ENCODE peak calls at places on chromosome 21, in seven cellular contexts. One of them, this sample, is unnamed.

GRCh38 chr21:31180256-31181088 is 142.2 kb upstream of the KRTAP19-8 start:
- DNase-seq in left ventricle myocardium inferior: no peak
- DNase-seq in uterus: no peak
- DNase-seq in neural progenitor cell: peak; percentile 30
- DNase-seq in upper lobe of right lung: no peak
- DNase-seq in right atrium auricular region: no peak
- DNase-seq in BJ: no peak
- DNase-seq in this sample: no peak

GRCh38 chr21:45841033-45841432 is 140.5 kb upstream of the COL6A1 start:
- DNase-seq in right atrium auricular region: no peak
- DNase-seq in BJ: no peak
- DNase-seq in neural progenitor cell: no peak
- DNase-seq in left ventricle myocardium inferior: no peak
- DNase-seq in upper lobe of right lung: no peak
- DNase-seq in uterus: no peak
- DNase-seq in this sample: no peak

GRCh38 chr21:28521932-28522826 is 470.5 kb downstream of the LTN1 start:
- DNase-seq in neural progenitor cell: peak; percentile 33
- DNase-seq in BJ: no peak
- DNase-seq in left ventricle myocardium inferior: no peak
- DNase-seq in uterus: peak; percentile 30
- DNase-seq in upper lobe of right lung: no peak
- DNase-seq in right atrium auricular region: no peak
- DNase-seq in this sample: no peak

GRCh38 chr21:46183910-46184624 is at the start of gene SPATC1L:
- DNase-seq in right atrium auricular region: peak; percentile 68
- DNase-seq in left ventricle myocardium inferior: peak; percentile 71
- DNase-seq in BJ: no peak
- DNase-seq in neural progenitor cell: peak; percentile 86
- DNase-seq in uterus: peak; percentile 69
- DNase-seq in upper lobe of right lung: peak; percentile 84
- DNase-seq in this sample: peak; percentile 83

GRCh38 chr21:45248893-45249381 is 38.8 kb downstream of the POFUT2 start:
- DNase-seq in neural progenitor cell: peak; percentile 31
- DNase-seq in uterus: no peak
- DNase-seq in left ventricle myocardium inferior: no peak
- DNase-seq in BJ: no peak
- DNase-seq in right atrium auricular region: peak; percentile 59
- DNase-seq in upper lobe of right lung: no peak
- DNase-seq in this sample: no peak

GRCh38 chr21:44927587-44928461 is 7.1 kb upstream of the ITGB2 start:
- DNase-seq in neural progenitor cell: no peak
- DNase-seq in right atrium auricular region: no peak
- DNase-seq in BJ: no peak
- DNase-seq in left ventricle myocardium inferior: peak; percentile 46
- DNase-seq in uterus: no peak
- DNase-seq in upper lobe of right lung: peak; percentile 81
- DNase-seq in this sample: no peak

GRCh38 chr21:8991088-8991907 is 1530.1 kb upstream of the TPTE start:
- DNase-seq in neural progenitor cell: no peak
- DNase-seq in left ventricle myocardium inferior: no peak
- DNase-seq in uterus: no peak
- DNase-seq in BJ: no peak
- DNase-seq in upper lobe of right lung: no peak
- DNase-seq in right atrium auricular region: peak; percentile 56
- DNase-seq in this sample: no peak

GRCh38 chr21:46161800-46162592 is 6.6 kb upstream of the FTCD start:
- DNase-seq in upper lobe of right lung: peak; percentile 58
- DNase-seq in neural progenitor cell: peak; percentile 1
- DNase-seq in left ventricle myocardium inferior: no peak
- DNase-seq in uterus: peak; percentile 8
- DNase-seq in right atrium auricular region: no peak
- DNase-seq in BJ: no peak
- DNase-seq in this sample: no peak

GRCh38 chr21:33334824-33335223 is 10.1 kb downstream of the IFNAR1 start:
- DNase-seq in left ventricle myocardium inferior: no peak
- DNase-seq in uterus: no peak
- DNase-seq in neural progenitor cell: no peak
- DNase-seq in right atrium auricular region: no peak
- DNase-seq in upper lobe of right lung: no peak
- DNase-seq in BJ: no peak
- DNase-seq in this sample: no peak

GRCh38 chr21:29860346-29860745 is 79.5 kb downstream of the GRIK1 start:
- DNase-seq in right atrium auricular region: no peak
- DNase-seq in uterus: no peak
- DNase-seq in BJ: no peak
- DNase-seq in neural progenitor cell: no peak
- DNase-seq in left ventricle myocardium inferior: no peak
- DNase-seq in upper lobe of right lung: no peak
- DNase-seq in this sample: no peak

GRCh38 chr21:33229776-33230517 is at the start of gene IFNAR2:
- DNase-seq in right atrium auricular region: no peak
- DNase-seq in neural progenitor cell: peak; percentile 91
- DNase-seq in upper lobe of right lung: peak; percentile 90
- DNase-seq in left ventricle myocardium inferior: peak; percentile 84
- DNase-seq in BJ: no peak
- DNase-seq in uterus: peak; percentile 57
- DNase-seq in this sample: peak; percentile 81

GRCh38 chr21:33384851-33385331 is 18.3 kb upstream of the IFNGR2 start:
- DNase-seq in right atrium auricular region: no peak
- DNase-seq in left ventricle myocardium inferior: no peak
- DNase-seq in neural progenitor cell: no peak
- DNase-seq in upper lobe of right lung: no peak
- DNase-seq in uterus: no peak
- DNase-seq in BJ: no peak
- DNase-seq in this sample: no peak

GRCh38 chr21:39849014-39849655 is 18.1 kb upstream of the PCP4 start:
- DNase-seq in uterus: no peak
- DNase-seq in neural progenitor cell: no peak
- DNase-seq in upper lobe of right lung: no peak
- DNase-seq in BJ: peak; percentile 34
- DNase-seq in left ventricle myocardium inferior: no peak
- DNase-seq in right atrium auricular region: no peak
- DNase-seq in this sample: no peak

GRCh38 chr21:43794311-43794710 is 4.9 kb downstream of the RRP1 start:
- DNase-seq in left ventricle myocardium inferior: no peak
- DNase-seq in BJ: no peak
- DNase-seq in neural progenitor cell: no peak
- DNase-seq in right atrium auricular region: no peak
- DNase-seq in upper lobe of right lung: no peak
- DNase-seq in uterus: no peak
- DNase-seq in this sample: no peak

GRCh38 chr21:20570824-20571232 is 427.4 kb upstream of the NCAM2 start:
- DNase-seq in neural progenitor cell: peak; percentile 78
- DNase-seq in upper lobe of right lung: no peak
- DNase-seq in BJ: no peak
- DNase-seq in uterus: no peak
- DNase-seq in right atrium auricular region: no peak
- DNase-seq in left ventricle myocardium inferior: no peak
- DNase-seq in this sample: no peak

GRCh38 chr21:32826317-32827167 is 55.0 kb upstream of the PAXBP1 start:
- DNase-seq in right atrium auricular region: no peak
- DNase-seq in left ventricle myocardium inferior: no peak
- DNase-seq in BJ: no peak
- DNase-seq in upper lobe of right lung: no peak
- DNase-seq in uterus: peak; percentile 31
- DNase-seq in neural progenitor cell: peak; percentile 62
- DNase-seq in this sample: no peak

GRCh38 chr21:14880922-14881321 is 183.9 kb downstream of the NRIP1 start:
- DNase-seq in uterus: no peak
- DNase-seq in neural progenitor cell: no peak
- DNase-seq in upper lobe of right lung: no peak
- DNase-seq in BJ: no peak
- DNase-seq in left ventricle myocardium inferior: no peak
- DNase-seq in right atrium auricular region: no peak
- DNase-seq in this sample: no peak

GRCh38 chr21:14530574-14530973 is 15.5 kb downstream of the SAMSN1 start:
- DNase-seq in right atrium auricular region: no peak
- DNase-seq in BJ: no peak
- DNase-seq in left ventricle myocardium inferior: no peak
- DNase-seq in uterus: no peak
- DNase-seq in neural progenitor cell: no peak
- DNase-seq in upper lobe of right lung: no peak
- DNase-seq in this sample: no peak

DNA sequence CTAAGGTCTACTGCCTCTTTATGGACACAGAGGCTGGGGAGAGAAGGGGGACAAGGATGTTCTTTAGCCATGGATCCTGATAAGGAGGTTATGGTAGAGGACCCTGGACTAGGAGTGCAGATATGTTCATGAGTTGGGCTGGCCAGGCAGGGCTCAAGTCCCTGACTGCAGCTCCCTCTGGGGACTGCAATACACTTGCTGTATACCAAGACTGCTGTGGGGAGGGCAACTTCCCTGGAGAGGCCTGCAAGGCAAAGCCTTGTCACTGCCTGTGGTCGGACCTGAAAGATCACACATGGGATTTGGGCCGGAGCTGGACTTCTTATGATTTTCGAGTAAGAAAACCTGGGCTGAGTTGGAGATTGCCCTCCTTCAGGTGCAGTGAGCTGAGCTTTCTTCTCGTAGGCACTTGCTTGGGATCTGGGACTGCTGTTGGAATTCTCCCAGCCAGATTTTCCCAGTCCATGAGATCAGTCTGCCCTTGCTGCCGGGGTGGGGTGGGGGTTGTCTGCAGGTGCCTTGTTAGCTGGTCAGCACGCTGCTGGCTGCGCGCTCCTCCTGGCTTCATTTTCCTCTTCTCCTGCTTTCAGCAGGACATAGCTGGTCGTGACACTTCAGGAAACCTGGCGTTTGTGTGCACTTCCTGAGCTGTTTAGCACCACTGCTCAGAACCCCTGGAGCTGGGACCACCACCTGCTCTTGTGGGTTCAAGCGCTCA is 49.0 kb upstream of the KCNJ6 start:
- DNase-seq in left ventricle myocardium inferior: no peak
- DNase-seq in upper lobe of right lung: no peak
- DNase-seq in neural progenitor cell: peak; percentile 3
- DNase-seq in right atrium auricular region: no peak
- DNase-seq in BJ: no peak
- DNase-seq in uterus: no peak
- DNase-seq in this sample: no peak
- H3K4me3 ChIP-seq in left ventricle myocardium inferior: no peak overlapping the region
- H3K4me3 ChIP-seq in upper lobe of right lung: no peak overlapping the region
- H3K4me3 ChIP-seq in neural progenitor cell: no peak overlapping the region
- H3K4me3 ChIP-seq in right atrium auricular region: no peak overlapping the region
- H3K4me3 ChIP-seq in BJ: no peak overlapping the region
- H3K4me3 ChIP-seq in uterus: no peak overlapping the region
- H3K4me3 ChIP-seq in this sample: no peak overlapping the region

GRCh38 chr21:26843912-26844257 is 1.3 kb downstream of the ADAMTS1 start:
- DNase-seq in right atrium auricular region: no peak
- DNase-seq in left ventricle myocardium inferior: no peak
- DNase-seq in BJ: no peak
- DNase-seq in uterus: no peak
- DNase-seq in neural progenitor cell: peak; percentile 42
- DNase-seq in upper lobe of right lung: no peak
- DNase-seq in this sample: no peak
- TF ChIP-seq CTCF in right atrium auricular region: no peak
- TF ChIP-seq CTCF in left ventricle myocardium inferior: no peak
- TF ChIP-seq CTCF in BJ: peak; percentile 6
- TF ChIP-seq CTCF in uterus: no peak
- TF ChIP-seq CTCF in neural progenitor cell: no peak
- TF ChIP-seq CTCF in upper lobe of right lung: no peak
- TF ChIP-seq CTCF in this sample: no peak

DNA sequence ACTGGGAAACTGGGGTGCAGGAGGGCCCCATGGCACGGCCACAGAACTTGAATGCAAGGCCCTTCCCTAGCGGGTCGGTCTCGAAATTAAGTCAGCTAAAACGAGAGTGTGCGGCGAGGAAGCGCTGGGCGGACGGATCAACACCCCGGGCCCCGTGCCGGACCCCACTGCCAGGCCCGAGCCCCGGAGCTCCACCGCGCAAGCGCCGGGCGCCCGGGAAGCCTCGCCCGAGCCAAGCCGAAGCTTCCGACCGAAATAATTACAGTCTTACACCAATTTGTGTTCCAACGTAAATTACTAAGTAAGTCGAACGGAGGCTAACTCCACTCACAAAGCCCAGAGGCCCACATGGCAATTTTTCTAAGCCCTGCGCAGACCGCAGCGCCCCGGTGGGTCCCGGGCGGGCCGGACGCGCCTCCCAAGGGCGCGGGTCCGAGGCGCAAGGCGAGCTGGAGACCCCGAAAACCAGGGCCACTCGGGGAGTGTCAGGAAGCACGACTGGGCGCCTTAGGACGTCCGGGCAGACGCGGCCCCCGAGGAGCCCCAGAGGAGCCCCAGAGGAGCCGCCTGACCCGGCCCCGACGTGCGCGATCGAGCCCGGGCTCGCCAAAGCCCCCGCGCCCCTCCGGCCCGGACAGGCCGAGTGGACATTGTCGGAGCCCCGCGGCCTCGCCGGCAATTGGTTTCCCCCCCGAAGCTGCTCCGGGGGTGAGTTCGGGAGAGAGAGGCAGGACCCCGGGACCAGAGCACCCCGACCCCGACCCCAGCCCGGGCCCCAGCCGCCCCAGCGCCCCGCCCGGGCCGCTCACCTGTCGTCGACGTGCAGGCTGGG is 585 bp downstream of the RIPK4 start:
- DNase-seq in right atrium auricular region: no peak
- DNase-seq in upper lobe of right lung: no peak
- DNase-seq in BJ: no peak
- DNase-seq in left ventricle myocardium inferior: no peak
- DNase-seq in neural progenitor cell: peak; percentile 70
- DNase-seq in uterus: no peak
- DNase-seq in this sample: no peak
- H3K27me3 ChIP-seq in right atrium auricular region: peaks cover 5% of the 10 kb centered on the region
- H3K27me3 ChIP-seq in upper lobe of right lung: peaks cover 75% of the 10 kb centered on the region
- H3K27me3 ChIP-seq in BJ: peaks cover 11% of the 10 kb centered on the region
- H3K27me3 ChIP-seq in left ventricle myocardium inferior: peaks cover 100% of the 10 kb centered on the region
- H3K27me3 ChIP-seq in neural progenitor cell: peaks cover 100% of the 10 kb centered on the region
- H3K27me3 ChIP-seq in uterus: peaks cover 54% of the 10 kb centered on the region
- H3K27me3 ChIP-seq in this sample: peaks cover 98% of the 10 kb centered on the region

DNA sequence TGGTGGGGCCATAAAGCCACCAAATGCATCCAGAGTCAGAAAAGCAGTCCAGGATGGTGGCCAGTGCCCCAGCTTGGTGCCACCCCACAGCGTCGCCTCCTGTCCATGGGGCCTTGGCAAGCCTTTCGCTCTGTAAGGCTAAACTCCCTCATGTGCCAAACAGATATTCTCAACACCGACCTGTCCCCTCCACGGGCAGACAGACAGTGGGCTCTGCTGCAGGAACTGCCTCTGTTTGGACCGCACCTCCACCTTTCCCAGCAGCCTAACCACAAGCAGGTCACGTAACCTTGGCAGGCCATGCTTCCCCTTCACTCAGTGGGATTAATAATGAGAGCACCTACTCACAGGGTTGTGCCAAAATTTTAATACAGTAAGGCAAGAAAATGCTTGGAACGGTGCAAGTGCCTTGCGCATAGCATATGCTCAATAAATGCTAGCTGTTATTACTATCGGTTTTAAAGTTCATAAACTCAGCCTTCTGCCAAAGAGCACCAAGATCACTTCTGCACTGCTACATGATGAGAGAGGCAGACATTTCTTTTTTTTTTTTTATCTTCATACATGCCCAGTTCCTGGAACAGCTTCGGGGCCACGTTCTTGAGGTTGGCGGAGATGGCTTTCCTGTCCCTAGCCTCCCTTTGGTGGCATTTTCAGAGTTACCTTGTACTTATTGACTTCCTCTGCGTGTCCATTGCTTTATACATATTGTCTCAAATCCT is 11.6 kb downstream of the RUNX1 start:
- DNase-seq in upper lobe of right lung: no peak
- DNase-seq in uterus: no peak
- DNase-seq in BJ: no peak
- DNase-seq in left ventricle myocardium inferior: no peak
- DNase-seq in right atrium auricular region: no peak
- DNase-seq in neural progenitor cell: no peak
- DNase-seq in this sample: no peak
- H3K4me3 ChIP-seq in upper lobe of right lung: no peak overlapping the region
- H3K4me3 ChIP-seq in uterus: no peak overlapping the region
- H3K4me3 ChIP-seq in BJ: no peak overlapping the region
- H3K4me3 ChIP-seq in left ventricle myocardium inferior: no peak overlapping the region
- H3K4me3 ChIP-seq in right atrium auricular region: no peak overlapping the region
- H3K4me3 ChIP-seq in neural progenitor cell: no peak overlapping the region
- H3K4me3 ChIP-seq in this sample: no peak overlapping the region

GRCh38 chr21:17492415-17493168 is 20.3 kb upstream of the CXADR start:
- DNase-seq in right atrium auricular region: no peak
- DNase-seq in left ventricle myocardium inferior: no peak
- DNase-seq in neural progenitor cell: no peak
- DNase-seq in uterus: no peak
- DNase-seq in BJ: no peak
- DNase-seq in upper lobe of right lung: no peak
- DNase-seq in this sample: no peak
- TF ChIP-seq CTCF in right atrium auricular region: no peak
- TF ChIP-seq CTCF in left ventricle myocardium inferior: no peak
- TF ChIP-seq CTCF in neural progenitor cell: no peak
- TF ChIP-seq CTCF in uterus: no peak
- TF ChIP-seq CTCF in BJ: no peak
- TF ChIP-seq CTCF in upper lobe of right lung: no peak
- TF ChIP-seq CTCF in this sample: no peak

This sample was measured in heart left ventricle.